ENCODE peak calls at places on chromosomes 11 and 22, in eight cellular contexts. Z, S, H, Y, M, K, C and V are unnamed samples.

GRCh38 chr22:36362819-36363377 is 24.9 kb downstream of the MYH9 start:
- DNase-seq in M (no peak), K (no peak), Z (no peak), C (peak; percentile 59), S (no peak), H (no peak), Y (no peak), V (no peak)

GRCh38 chr11:116984186-116984585 is 114.0 kb downstream of the SIK3 start:
- DNase-seq in K (no peak), Z (peak; percentile 52), Y (no peak), H (no peak), S (peak; percentile 27), M (no peak), C (no peak), V (no peak)

GRCh38 chr11:47499160-47499559 is 50.2 kb upstream of the RAPSN start:
- DNase-seq in Y (no peak), H (no peak), Z (no peak), M (no peak), K (no peak), S (no peak), C (no peak), V (no peak)

GRCh38 chr11:2882681-2883110 is 2.9 kb downstream of the CDKN1C start:
- DNase-seq in M (no peak), K (no peak), Y (no peak), Z (no peak), H (no peak), C (no peak), S (no peak), V (no peak)

GRCh38 chr11:14542384-14542783 is 22.2 kb upstream of the PSMA1 start:
- DNase-seq in M (no peak), K (no peak), Z (peak; percentile 67), Y (no peak), H (no peak), C (no peak), S (no peak), V (no peak)

GRCh38 chr11:106381895-106382294 is 304.4 kb downstream of the AASDHPPT start:
- DNase-seq in C (peak; percentile 18), H (no peak), K (no peak), M (no peak), Z (no peak), Y (no peak), S (no peak), V (no peak)

GRCh38 chr11:62535802-62536201 is 10.8 kb downstream of the AHNAK start:
- DNase-seq in C (no peak), K (no peak), Z (no peak), H (no peak), S (no peak), M (no peak), Y (no peak), V (no peak)

GRCh38 chr22:40668611-40669390 is 10.5 kb upstream of the MCHR1 start:
- DNase-seq in Z (no peak), H (peak; percentile 13), C (peak; percentile 88), Y (no peak), M (no peak), K (no peak), S (peak; percentile 84), V (no peak)

GRCh38 chr11:78101073-78101472 is 21.4 kb upstream of the NDUFC2 start:
- DNase-seq in H (no peak), Z (no peak), Y (no peak), K (no peak), M (no peak), S (no peak), C (no peak), V (no peak)

GRCh38 chr22:35191412-35191811 is 65.9 kb upstream of the HMGXB4 start:
- DNase-seq in Z (no peak), K (no peak), C (peak; percentile 77), H (peak; percentile 9), Y (no peak), S (no peak), M (no peak), V (no peak)

GRCh38 chr11:69542314-69543168 is 61.1 kb downstream of the LINC01488 start:
- DNase-seq in H (no peak), C (no peak), Z (no peak), Y (no peak), K (no peak), M (peak; percentile 18), S (no peak), V (no peak)